ENCODE peak calls at places on chromosomes 11 and 22, in seven cellular contexts. One of them, this sample, is unnamed.
A peak's percentile ranks its signal among the peaks of the same experiment; 100 is the strongest.

GRCh38 chr11:66789097-66789890 is 53.9 kb upstream of the RCE1 start:
- DNase-seq in activated CD8-positive, alpha-beta memory T cell treated with anti-CD3 and anti-CD28 coated beads for 1 hour: no peak
- DNase-seq in NCI-H510A treated with DMSO at 0.1 percent for 48 hours: peak; percentile 59
- DNase-seq in kidney epithelial cell: no peak
- DNase-seq in sigmoid colon: no peak
- DNase-seq in GOT3: no peak
- DNase-seq in fibroblast of the conjunctiva: no peak
- DNase-seq in this sample: no peak

GRCh38 chr11:126497581-126498109 is 142.2 kb downstream of the ST3GAL4 start:
- DNase-seq in activated CD8-positive, alpha-beta memory T cell treated with anti-CD3 and anti-CD28 coated beads for 1 hour: no peak
- DNase-seq in NCI-H510A treated with DMSO at 0.1 percent for 48 hours: no peak
- DNase-seq in kidney epithelial cell: no peak
- DNase-seq in sigmoid colon: peak; percentile 58
- DNase-seq in GOT3: no peak
- DNase-seq in fibroblast of the conjunctiva: no peak
- DNase-seq in this sample: no peak

GRCh38 chr22:43014062-43014875 is 680 bp downstream of the PACSIN2 start:
- DNase-seq in activated CD8-positive, alpha-beta memory T cell treated with anti-CD3 and anti-CD28 coated beads for 1 hour: no peak
- DNase-seq in NCI-H510A treated with DMSO at 0.1 percent for 48 hours: no peak
- DNase-seq in kidney epithelial cell: no peak
- DNase-seq in sigmoid colon: peak; percentile 77
- DNase-seq in GOT3: no peak
- DNase-seq in fibroblast of the conjunctiva: no peak
- DNase-seq in this sample: no peak

GRCh38 chr11:104892723-104893511 is 5.3 kb downstream of the CASP12 start:
- DNase-seq in activated CD8-positive, alpha-beta memory T cell treated with anti-CD3 and anti-CD28 coated beads for 1 hour: no peak
- DNase-seq in NCI-H510A treated with DMSO at 0.1 percent for 48 hours: no peak
- DNase-seq in kidney epithelial cell: no peak
- DNase-seq in sigmoid colon: no peak
- DNase-seq in GOT3: no peak
- DNase-seq in fibroblast of the conjunctiva: no peak
- DNase-seq in this sample: no peak

GRCh38 chr11:12164061-12165014 is 53.9 kb downstream of the MICAL2 start:
- DNase-seq in activated CD8-positive, alpha-beta memory T cell treated with anti-CD3 and anti-CD28 coated beads for 1 hour: no peak
- DNase-seq in NCI-H510A treated with DMSO at 0.1 percent for 48 hours: no peak
- DNase-seq in kidney epithelial cell: peak; percentile 90
- DNase-seq in sigmoid colon: peak; percentile 86
- DNase-seq in GOT3: no peak
- DNase-seq in fibroblast of the conjunctiva: no peak
- DNase-seq in this sample: peak; percentile 87

GRCh38 chr11:19872526-19873135 is 160.0 kb downstream of the NAV2 start:
- DNase-seq in activated CD8-positive, alpha-beta memory T cell treated with anti-CD3 and anti-CD28 coated beads for 1 hour: no peak
- DNase-seq in NCI-H510A treated with DMSO at 0.1 percent for 48 hours: peak; percentile 45
- DNase-seq in kidney epithelial cell: no peak
- DNase-seq in sigmoid colon: no peak
- DNase-seq in GOT3: no peak
- DNase-seq in fibroblast of the conjunctiva: no peak
- DNase-seq in this sample: no peak

GRCh38 chr11:19917069-19917468 is 204.4 kb downstream of the NAV2 start:
- DNase-seq in activated CD8-positive, alpha-beta memory T cell treated with anti-CD3 and anti-CD28 coated beads for 1 hour: no peak
- DNase-seq in NCI-H510A treated with DMSO at 0.1 percent for 48 hours: no peak
- DNase-seq in kidney epithelial cell: no peak
- DNase-seq in sigmoid colon: no peak
- DNase-seq in GOT3: no peak
- DNase-seq in fibroblast of the conjunctiva: no peak
- DNase-seq in this sample: no peak

GRCh38 chr11:123235117-123235686 is 40.2 kb upstream of the CLMP start:
- DNase-seq in activated CD8-positive, alpha-beta memory T cell treated with anti-CD3 and anti-CD28 coated beads for 1 hour: no peak
- DNase-seq in NCI-H510A treated with DMSO at 0.1 percent for 48 hours: no peak
- DNase-seq in kidney epithelial cell: no peak
- DNase-seq in sigmoid colon: peak; percentile 86
- DNase-seq in GOT3: no peak
- DNase-seq in fibroblast of the conjunctiva: no peak
- DNase-seq in this sample: no peak

GRCh38 chr22:27752771-27753170 is 48.8 kb downstream of the MN1 start:
- DNase-seq in activated CD8-positive, alpha-beta memory T cell treated with anti-CD3 and anti-CD28 coated beads for 1 hour: no peak
- DNase-seq in NCI-H510A treated with DMSO at 0.1 percent for 48 hours: no peak
- DNase-seq in kidney epithelial cell: no peak
- DNase-seq in sigmoid colon: peak; percentile 81
- DNase-seq in GOT3: no peak
- DNase-seq in fibroblast of the conjunctiva: peak; percentile 33
- DNase-seq in this sample: no peak

GRCh38 chr11:1837171-1838076 is 1.4 kb upstream of the TNNI2 start:
- DNase-seq in activated CD8-positive, alpha-beta memory T cell treated with anti-CD3 and anti-CD28 coated beads for 1 hour: peak; percentile 68
- DNase-seq in NCI-H510A treated with DMSO at 0.1 percent for 48 hours: no peak
- DNase-seq in kidney epithelial cell: no peak
- DNase-seq in sigmoid colon: peak; percentile 82
- DNase-seq in GOT3: no peak
- DNase-seq in fibroblast of the conjunctiva: peak; percentile 66
- DNase-seq in this sample: no peak

GRCh38 chr11:12235549-12235944 is 125.2 kb downstream of the MICAL2 start:
- DNase-seq in activated CD8-positive, alpha-beta memory T cell treated with anti-CD3 and anti-CD28 coated beads for 1 hour: no peak
- DNase-seq in NCI-H510A treated with DMSO at 0.1 percent for 48 hours: no peak
- DNase-seq in kidney epithelial cell: no peak
- DNase-seq in sigmoid colon: no peak
- DNase-seq in GOT3: no peak
- DNase-seq in fibroblast of the conjunctiva: no peak
- DNase-seq in this sample: no peak

GRCh38 chr11:123559418-123559817 is 95.0 kb downstream of the SCN3B start:
- DNase-seq in activated CD8-positive, alpha-beta memory T cell treated with anti-CD3 and anti-CD28 coated beads for 1 hour: no peak
- DNase-seq in NCI-H510A treated with DMSO at 0.1 percent for 48 hours: no peak
- DNase-seq in kidney epithelial cell: no peak
- DNase-seq in sigmoid colon: no peak
- DNase-seq in GOT3: no peak
- DNase-seq in fibroblast of the conjunctiva: no peak
- DNase-seq in this sample: no peak

GRCh38 chr11:58654079-58654907 is 31.8 kb downstream of the CNTF start:
- DNase-seq in activated CD8-positive, alpha-beta memory T cell treated with anti-CD3 and anti-CD28 coated beads for 1 hour: peak; percentile 24
- DNase-seq in NCI-H510A treated with DMSO at 0.1 percent for 48 hours: peak; percentile 43
- DNase-seq in kidney epithelial cell: peak; percentile 25
- DNase-seq in sigmoid colon: peak; percentile 76
- DNase-seq in GOT3: peak; percentile 42
- DNase-seq in fibroblast of the conjunctiva: peak; percentile 65
- DNase-seq in this sample: peak; percentile 32

GRCh38 chr11:118565062-118565461 is 669 bp downstream of the IFT46 start:
- DNase-seq in activated CD8-positive, alpha-beta memory T cell treated with anti-CD3 and anti-CD28 coated beads for 1 hour: no peak
- DNase-seq in NCI-H510A treated with DMSO at 0.1 percent for 48 hours: no peak
- DNase-seq in kidney epithelial cell: no peak
- DNase-seq in sigmoid colon: no peak
- DNase-seq in GOT3: no peak
- DNase-seq in fibroblast of the conjunctiva: no peak
- DNase-seq in this sample: no peak

GRCh38 chr11:90250970-90251369 is 28.1 kb upstream of the CHORDC1 start:
- DNase-seq in activated CD8-positive, alpha-beta memory T cell treated with anti-CD3 and anti-CD28 coated beads for 1 hour: no peak
- DNase-seq in NCI-H510A treated with DMSO at 0.1 percent for 48 hours: no peak
- DNase-seq in kidney epithelial cell: no peak
- DNase-seq in sigmoid colon: no peak
- DNase-seq in GOT3: no peak
- DNase-seq in fibroblast of the conjunctiva: no peak
- DNase-seq in this sample: no peak

GRCh38 chr11:95944623-95945022 is 20.7 kb upstream of the MTMR2 start:
- DNase-seq in activated CD8-positive, alpha-beta memory T cell treated with anti-CD3 and anti-CD28 coated beads for 1 hour: no peak
- DNase-seq in NCI-H510A treated with DMSO at 0.1 percent for 48 hours: no peak
- DNase-seq in kidney epithelial cell: no peak
- DNase-seq in sigmoid colon: no peak
- DNase-seq in GOT3: no peak
- DNase-seq in fibroblast of the conjunctiva: no peak
- DNase-seq in this sample: no peak

GRCh38 chr11:105670811-105671210 is 60.9 kb downstream of the GRIA4 start:
- DNase-seq in activated CD8-positive, alpha-beta memory T cell treated with anti-CD3 and anti-CD28 coated beads for 1 hour: no peak
- DNase-seq in NCI-H510A treated with DMSO at 0.1 percent for 48 hours: no peak
- DNase-seq in kidney epithelial cell: no peak
- DNase-seq in sigmoid colon: no peak
- DNase-seq in GOT3: no peak
- DNase-seq in fibroblast of the conjunctiva: no peak
- DNase-seq in this sample: no peak

GRCh38 chr22:30243671-30244465 is 2.7 kb downstream of the LIF start:
- DNase-seq in activated CD8-positive, alpha-beta memory T cell treated with anti-CD3 and anti-CD28 coated beads for 1 hour: no peak
- DNase-seq in NCI-H510A treated with DMSO at 0.1 percent for 48 hours: no peak
- DNase-seq in kidney epithelial cell: no peak
- DNase-seq in sigmoid colon: no peak
- DNase-seq in GOT3: no peak
- DNase-seq in fibroblast of the conjunctiva: no peak
- DNase-seq in this sample: no peak

GRCh38 chr11:8218409-8218808 is 45.3 kb downstream of the LMO1 start:
- DNase-seq in activated CD8-positive, alpha-beta memory T cell treated with anti-CD3 and anti-CD28 coated beads for 1 hour: no peak
- DNase-seq in NCI-H510A treated with DMSO at 0.1 percent for 48 hours: no peak
- DNase-seq in kidney epithelial cell: no peak
- DNase-seq in sigmoid colon: no peak
- DNase-seq in GOT3: no peak
- DNase-seq in fibroblast of the conjunctiva: no peak
- DNase-seq in this sample: no peak

GRCh38 chr11:65553301-65554001 is 4.7 kb downstream of the LTBP3 start:
- DNase-seq in activated CD8-positive, alpha-beta memory T cell treated with anti-CD3 and anti-CD28 coated beads for 1 hour: no peak
- DNase-seq in NCI-H510A treated with DMSO at 0.1 percent for 48 hours: peak; percentile 83
- DNase-seq in kidney epithelial cell: no peak
- DNase-seq in sigmoid colon: no peak
- DNase-seq in GOT3: no peak
- DNase-seq in fibroblast of the conjunctiva: no peak
- DNase-seq in this sample: no peak

GRCh38 chr11:2921261-2921660 is 8.0 kb downstream of the PHLDA2 start:
- DNase-seq in activated CD8-positive, alpha-beta memory T cell treated with anti-CD3 and anti-CD28 coated beads for 1 hour: no peak
- DNase-seq in NCI-H510A treated with DMSO at 0.1 percent for 48 hours: no peak
- DNase-seq in kidney epithelial cell: no peak
- DNase-seq in sigmoid colon: no peak
- DNase-seq in GOT3: no peak
- DNase-seq in fibroblast of the conjunctiva: no peak
- DNase-seq in this sample: no peak

GRCh38 chr11:2675540-2675939 is 24.3 kb downstream of the KCNQ1OT1 start:
- DNase-seq in activated CD8-positive, alpha-beta memory T cell treated with anti-CD3 and anti-CD28 coated beads for 1 hour: no peak
- DNase-seq in NCI-H510A treated with DMSO at 0.1 percent for 48 hours: no peak
- DNase-seq in kidney epithelial cell: no peak
- DNase-seq in sigmoid colon: peak; percentile 77
- DNase-seq in GOT3: no peak
- DNase-seq in fibroblast of the conjunctiva: no peak
- DNase-seq in this sample: no peak

GRCh38 chr11:44833221-44833620 is 106.5 kb downstream of the TSPAN18 start:
- DNase-seq in activated CD8-positive, alpha-beta memory T cell treated with anti-CD3 and anti-CD28 coated beads for 1 hour: no peak
- DNase-seq in NCI-H510A treated with DMSO at 0.1 percent for 48 hours: no peak
- DNase-seq in kidney epithelial cell: no peak
- DNase-seq in sigmoid colon: no peak
- DNase-seq in GOT3: no peak
- DNase-seq in fibroblast of the conjunctiva: no peak
- DNase-seq in this sample: no peak

GRCh38 chr22:22691055-22691454 is 46.6 kb downstream of the GGTLC2 start:
- DNase-seq in activated CD8-positive, alpha-beta memory T cell treated with anti-CD3 and anti-CD28 coated beads for 1 hour: no peak
- DNase-seq in NCI-H510A treated with DMSO at 0.1 percent for 48 hours: no peak
- DNase-seq in kidney epithelial cell: no peak
- DNase-seq in sigmoid colon: no peak
- DNase-seq in GOT3: no peak
- DNase-seq in fibroblast of the conjunctiva: no peak
- DNase-seq in this sample: no peak

GRCh38 chr11:31725176-31725575 is 85.9 kb downstream of the PAX6 start:
- DNase-seq in activated CD8-positive, alpha-beta memory T cell treated with anti-CD3 and anti-CD28 coated beads for 1 hour: no peak
- DNase-seq in NCI-H510A treated with DMSO at 0.1 percent for 48 hours: peak; percentile 0
- DNase-seq in kidney epithelial cell: no peak
- DNase-seq in sigmoid colon: no peak
- DNase-seq in GOT3: no peak
- DNase-seq in fibroblast of the conjunctiva: no peak
- DNase-seq in this sample: peak; percentile 11

GRCh38 chr11:134530826-134531225 is 118.8 kb upstream of the B3GAT1 start:
- DNase-seq in activated CD8-positive, alpha-beta memory T cell treated with anti-CD3 and anti-CD28 coated beads for 1 hour: no peak
- DNase-seq in NCI-H510A treated with DMSO at 0.1 percent for 48 hours: no peak
- DNase-seq in kidney epithelial cell: no peak
- DNase-seq in sigmoid colon: peak; percentile 55
- DNase-seq in GOT3: no peak
- DNase-seq in fibroblast of the conjunctiva: no peak
- DNase-seq in this sample: no peak

GRCh38 chr11:46253258-46254134 is 24.0 kb upstream of the CREB3L1 start:
- DNase-seq in activated CD8-positive, alpha-beta memory T cell treated with anti-CD3 and anti-CD28 coated beads for 1 hour: no peak
- DNase-seq in NCI-H510A treated with DMSO at 0.1 percent for 48 hours: no peak
- DNase-seq in kidney epithelial cell: no peak
- DNase-seq in sigmoid colon: no peak
- DNase-seq in GOT3: no peak
- DNase-seq in fibroblast of the conjunctiva: no peak
- DNase-seq in this sample: no peak

GRCh38 chr11:77201991-77202841 is 74.2 kb downstream of the MYO7A start:
- DNase-seq in activated CD8-positive, alpha-beta memory T cell treated with anti-CD3 and anti-CD28 coated beads for 1 hour: no peak
- DNase-seq in NCI-H510A treated with DMSO at 0.1 percent for 48 hours: no peak
- DNase-seq in kidney epithelial cell: no peak
- DNase-seq in sigmoid colon: peak; percentile 45
- DNase-seq in GOT3: no peak
- DNase-seq in fibroblast of the conjunctiva: no peak
- DNase-seq in this sample: no peak